ENCODE peak calls at places on chromosomes 2 and 18, in ten cellular contexts. I, Z, L, S, V, A, N, M, D and T are unnamed samples.

GRCh38 chr2:174342600-174343342 is 8.0 kb downstream of the SP9 start:
- DNase-seq in N (no peak), D (peak; percentile 45), I (no peak), M (no peak), V (no peak), L (no peak), A (peak; percentile 43), S (no peak), Z (no peak), T (no peak)

GRCh38 chr18:43271593-43272432 is 5.5 kb downstream of the SYT4 start:
- DNase-seq in M (no peak), N (no peak), L (no peak), D (peak; percentile 60), V (no peak), A (peak; percentile 16), S (no peak), Z (no peak), I (peak; percentile 56), T (no peak)

GRCh38 chr2:66587216-66587615 is 152.3 kb downstream of the MEIS1 start:
- DNase-seq in A (peak; percentile 1), N (no peak), I (peak; percentile 9), M (no peak), S (peak; percentile 16), L (no peak), V (no peak), Z (no peak), D (peak; percentile 79), T (no peak)

GRCh38 chr2:26583381-26583911 is 57.7 kb downstream of the CIB4 start:
- DNase-seq in V (peak; percentile 24), M (no peak), D (no peak), I (no peak), N (no peak), A (no peak), S (no peak), L (peak; percentile 54), Z (no peak), T (peak; percentile 44)

GRCh38 chr18:57826252-57826651 is 23.1 kb upstream of the ATP8B1 start:
- DNase-seq in V (no peak), Z (no peak), A (no peak), I (no peak), S (no peak), N (no peak), M (no peak), D (no peak), L (no peak), T (no peak)

GRCh38 chr2:152730591-152731333 is 12.3 kb downstream of the ARL6IP6 start:
- DNase-seq in Z (no peak), D (no peak), L (no peak), M (peak; percentile 68), S (no peak), I (peak; percentile 39), N (no peak), A (peak; percentile 9), V (no peak), T (no peak)

GRCh38 chr2:24513672-24514071 is 22.6 kb downstream of the NCOA1 start:
- DNase-seq in M (no peak), N (no peak), V (no peak), L (no peak), D (no peak), Z (no peak), A (no peak), I (no peak), S (no peak), T (no peak)

GRCh38 chr2:132009874-132010521 is 151.8 kb downstream of the ANKRD30BL start:
- DNase-seq in I (no peak), L (no peak), V (peak; percentile 27), A (no peak), D (peak; percentile 11), M (no peak), N (no peak), S (no peak), Z (no peak), T (no peak)

GRCh38 chr2:136238552-136239346 is 120.8 kb upstream of the CXCR4 start:
- DNase-seq in S (no peak), L (no peak), V (peak; percentile 55), I (peak; percentile 15), N (no peak), Z (no peak), A (peak; percentile 97), D (peak; percentile 66), M (peak; percentile 72), T (no peak)

GRCh38 chr2:46143401-46144132 is 153.6 kb upstream of the EPAS1 start:
- DNase-seq in M (no peak), V (no peak), N (no peak), S (no peak), Z (no peak), D (no peak), A (no peak), L (peak; percentile 45), I (no peak), T (no peak)

GRCh38 chr2:160491922-160492371 is 1.7 kb downstream of the RBMS1 start:
- DNase-seq in I (peak; percentile 88), N (no peak), A (no peak), D (peak; percentile 71), Z (no peak), V (no peak), L (no peak), S (no peak), M (no peak), T (no peak)

DNA sequence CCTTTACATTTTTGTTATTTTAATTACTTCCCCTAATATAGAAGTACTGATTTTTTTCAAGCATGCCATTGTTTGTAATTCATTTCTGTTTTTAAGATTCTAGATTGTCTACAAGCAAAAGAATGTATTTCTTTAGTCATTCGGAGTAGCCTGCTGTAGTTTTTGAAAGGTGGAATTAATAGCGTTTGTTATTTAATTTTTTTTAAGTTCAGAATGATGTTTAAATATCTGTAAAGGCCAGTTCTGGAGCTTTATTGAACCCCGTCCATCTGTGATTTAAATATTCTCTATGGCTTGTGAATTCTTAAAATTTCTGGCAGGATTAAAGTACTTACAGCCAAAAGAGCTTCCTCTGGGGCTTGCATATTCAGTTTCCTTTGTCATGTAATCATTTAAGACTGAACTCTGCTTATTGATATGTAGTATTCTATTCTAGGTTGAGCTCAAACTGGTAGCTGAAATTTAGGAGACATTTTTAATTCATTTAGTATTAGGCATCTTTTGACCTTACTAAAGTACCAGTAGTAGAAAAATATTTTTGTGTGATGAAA is 5.2 kb downstream of the TGIF1 start:
- DNase-seq in L (no peak), A (no peak), Z (no peak), I (no peak), D (no peak), S (no peak), N (no peak), M (no peak), V (no peak), T (no peak)
- H3K4me3 ChIP-seq in L (peak overlapping the region; percentile 90), A (peak overlapping the region; percentile 88), Z (peak overlapping the region; percentile 95), I (peak overlapping the region; percentile 48), D (no peak overlapping the region), S (peak overlapping the region; percentile 93), N (peak overlapping the region; percentile 77), M (no peak overlapping the region), V (no peak overlapping the region), T (peak overlapping the region; percentile 92)

DNA sequence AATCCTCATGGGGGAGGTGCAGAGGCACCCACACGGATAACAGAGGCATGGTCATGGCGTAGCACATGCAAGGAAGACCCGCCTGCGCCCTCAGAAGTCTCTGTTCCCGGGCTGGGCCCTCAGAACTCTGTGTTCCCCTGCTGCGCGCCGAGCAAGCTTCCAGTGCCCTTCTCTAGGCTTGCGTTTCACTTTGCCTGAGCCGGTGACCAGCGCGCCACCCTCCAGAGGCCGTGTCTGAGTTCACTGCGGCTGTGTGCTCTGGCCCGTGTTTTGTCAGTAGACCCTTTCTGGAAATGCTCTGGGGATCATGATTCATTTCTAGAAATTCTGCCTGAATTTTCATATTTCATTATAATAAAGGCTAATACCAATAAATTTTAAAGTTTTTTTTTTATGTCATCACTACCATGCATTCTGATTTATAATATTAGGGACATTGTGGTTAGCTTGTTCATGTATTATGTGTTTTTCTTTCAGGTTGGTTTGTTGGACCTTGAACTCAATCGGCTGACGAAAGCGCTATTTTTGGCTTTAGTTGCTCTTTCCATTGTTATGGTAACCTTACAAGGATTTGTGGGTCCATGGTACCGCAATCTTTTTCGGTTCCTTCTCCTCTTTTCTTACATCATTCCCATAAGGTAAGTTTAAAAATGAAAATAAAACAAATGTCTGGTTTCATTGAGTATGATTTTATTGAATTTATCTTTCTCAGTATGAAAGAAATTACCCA is 142.7 kb upstream of the NFATC1 start:
- DNase-seq in Z (no peak), S (no peak), D (no peak), L (no peak), M (no peak), N (no peak), V (peak; percentile 55), I (no peak), A (no peak), T (no peak)
- H3K4me3 ChIP-seq in Z (peak overlapping the region; percentile 63), S (no peak overlapping the region), D (no peak overlapping the region), L (no peak overlapping the region), M (no peak overlapping the region), N (no peak overlapping the region), V (no peak overlapping the region), I (no peak overlapping the region), A (no peak overlapping the region), T (no peak overlapping the region)

GRCh38 chr2:20446917-20447436 is at the start of gene RHOB:
- DNase-seq in I (peak; percentile 99), V (peak; percentile 98), N (peak; percentile 99), S (peak; percentile 99), M (peak; percentile 88), D (peak; percentile 99), A (peak; percentile 67), Z (peak; percentile 91), L (peak; percentile 99), T (peak; percentile 92)

GRCh38 chr2:20446280-20446916 is 476 bp upstream of the RHOB start:
- DNase-seq in L (peak; percentile 80), D (peak; percentile 70), V (no peak), M (no peak), N (peak; percentile 83), A (no peak), S (no peak), Z (no peak), I (no peak), T (no peak)

GRCh38 chr2:20443276-20443920 is 3.5 kb upstream of the RHOB start:
- DNase-seq in V (no peak), A (peak; percentile 55), M (no peak), N (peak; percentile 75), Z (no peak), D (peak; percentile 72), L (peak; percentile 72), I (peak; percentile 46), S (no peak), T (no peak)

GRCh38 chr2:20444113-20444992 is 2.5 kb upstream of the RHOB start:
- DNase-seq in Z (no peak), I (peak; percentile 71), M (no peak), V (peak; percentile 71), L (no peak), S (no peak), N (peak; percentile 83), A (no peak), D (peak; percentile 64), T (no peak)

GRCh38 chr2:20444993-20445910 is 1.6 kb upstream of the RHOB start:
- DNase-seq in A (no peak), N (peak; percentile 75), I (no peak), Z (no peak), L (peak; percentile 71), V (no peak), M (no peak), D (peak; percentile 74), S (no peak), T (no peak)
- H3K4me3 ChIP-seq in A (no peak overlapping the region), N (peak overlapping the region; percentile 96), I (no peak overlapping the region), Z (peak overlapping the region; percentile 97), L (peak overlapping the region; percentile 79), V (peak overlapping the region; percentile 41), M (no peak overlapping the region), D (no peak overlapping the region), S (no peak overlapping the region), T (no peak overlapping the region)

DNA sequence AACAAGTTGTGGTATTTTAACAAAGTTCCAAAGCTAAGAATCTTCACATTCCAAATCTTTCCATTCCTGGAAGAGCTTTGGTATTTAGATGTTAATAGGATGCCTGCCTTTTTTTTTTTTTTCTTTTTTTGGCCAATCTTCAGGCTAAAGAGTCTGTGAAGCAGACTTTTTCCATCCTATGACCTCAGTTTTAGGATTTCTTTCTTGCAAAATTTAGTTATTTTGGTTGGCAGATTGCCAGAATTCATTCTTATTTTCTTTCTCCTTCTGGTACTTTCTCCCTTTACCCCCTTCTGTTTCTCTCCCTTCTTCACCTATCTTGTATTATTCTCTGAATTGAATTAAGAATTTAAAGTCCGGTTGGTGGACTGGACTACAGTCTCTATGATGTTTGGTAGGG is 217.8 kb upstream of the REV1 start:
- DNase-seq in S (no peak), V (no peak), Z (no peak), A (no peak), N (no peak), D (peak; percentile 29), L (no peak), I (peak; percentile 89), M (no peak), T (no peak)
- H3K4me3 ChIP-seq in S (no peak overlapping the region), V (no peak overlapping the region), Z (peak overlapping the region; percentile 17), A (peak overlapping the region; percentile 50), N (peak overlapping the region; percentile 2), D (no peak overlapping the region), L (no peak overlapping the region), I (peak overlapping the region; percentile 48), M (no peak overlapping the region), T (no peak overlapping the region)